ENCODE peak calls at places on chromosomes 4 and X, in five cellular contexts. T is left lung, D is mammary epithelial cell, G is substantia nigra, E is cardiac muscle cell. P is an unnamed sample.

GRCh38 chrX:135697614-135698013 is 15.8 kb upstream of the CT45A1 start:
- DNase-seq in T (no peak), D (no peak), G (no peak), E (no peak), P (no peak)

GRCh38 chr4:11424000-11424399 is 4.7 kb downstream of the HS3ST1 start:
- DNase-seq in T (no peak), D (peak; percentile 47), G (no peak), E (peak; percentile 75), P (no peak)

GRCh38 chr4:108878781-108879180 is 115.9 kb upstream of the ETNPPL start:
- DNase-seq in T (no peak), D (no peak), G (no peak), E (no peak), P (no peak)

GRCh38 chr4:121308328-121308663 is 72.5 kb downstream of the QRFPR start:
- DNase-seq in T (no peak), D (peak; percentile 32), G (no peak), E (peak; percentile 6), P (no peak)

GRCh38 chr4:87011340-87012034 is 76.7 kb downstream of the AFF1 start:
- DNase-seq in T (no peak), D (peak; percentile 80), G (no peak), E (peak; percentile 90), P (no peak)

GRCh38 chrX:3549442-3549875 is 164.0 kb downstream of the PRKX start:
- DNase-seq in T (no peak), D (peak; percentile 39), G (no peak), E (peak; percentile 54), P (no peak)

GRCh38 chr4:83516042-83516772 is 19.7 kb upstream of the GPAT3 start:
- DNase-seq in T (no peak), D (peak; percentile 93), G (no peak), E (peak; percentile 66), P (no peak)

GRCh38 chrX:38664285-38664684 is 102.9 kb downstream of the TSPAN7 start:
- DNase-seq in T (no peak), D (peak; percentile 25), G (no peak), E (peak; percentile 53), P (no peak)

GRCh38 chr4:116016201-116016600 is 902.8 kb upstream of the NDST4 start:
- DNase-seq in T (no peak), D (peak; percentile 96), G (no peak), E (peak; percentile 61), P (no peak)

GRCh38 chrX:102765794-102766193 is 45.3 kb downstream of the GPRASP3 start:
- DNase-seq in T (no peak), D (peak; percentile 35), G (no peak), E (peak; percentile 77), P (no peak)

GRCh38 chr4:158201310-158201709 is 9.0 kb upstream of the TMEM144 start:
- DNase-seq in T (no peak), D (no peak), G (no peak), E (no peak), P (no peak)

GRCh38 chr4:69617083-69617694 is 22.3 kb downstream of the UGT2A2 start:
- DNase-seq in T (no peak), D (peak; percentile 27), G (no peak), E (peak; percentile 53), P (no peak)

GRCh38 chrX:43813898-43814297 is 68.4 kb downstream of the MAOB start:
- DNase-seq in T (no peak), D (no peak), G (no peak), E (peak; percentile 9), P (no peak)

GRCh38 chr4:5942947-5943346 is 50.1 kb upstream of the CRMP1 start:
- DNase-seq in T (no peak), D (no peak), G (no peak), E (no peak), P (no peak)

GRCh38 chrX:125436855-125437254 is 117.2 kb downstream of the TEX13C start:
- DNase-seq in T (no peak), D (peak; percentile 14), G (no peak), E (peak; percentile 0), P (no peak)

DNA sequence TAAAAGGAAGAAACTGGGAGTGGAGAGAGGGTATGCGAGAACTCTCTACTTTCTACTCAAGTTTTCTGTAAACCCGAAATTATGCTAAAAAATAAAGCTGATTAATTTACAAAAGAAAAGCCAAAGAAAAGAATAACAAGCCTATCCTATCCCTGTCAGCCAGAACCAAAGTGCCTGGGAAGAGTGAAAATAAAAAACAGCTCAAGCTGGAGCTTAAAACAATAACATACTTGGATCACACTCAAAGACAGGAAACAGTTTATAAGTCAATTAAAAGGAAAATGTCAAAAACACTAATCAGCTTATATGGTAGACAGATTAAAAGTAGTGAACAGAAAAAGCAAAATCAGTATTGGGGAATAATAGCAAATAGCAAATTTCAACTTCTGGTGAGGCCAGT is 139.4 kb downstream of the FRYL start:
- DNase-seq in T (no peak), D (no peak), G (no peak), E (no peak), P (no peak)
- H3K27ac ChIP-seq in T (no peak overlapping the region), D (no peak overlapping the region), G (peak overlapping the region; percentile 69), E (no peak overlapping the region), P (peak overlapping the region; percentile 78)

GRCh38 chr4:23881674-23882337 is 8.0 kb downstream of the PPARGC1A start:
- DNase-seq in T (no peak), D (no peak), G (no peak), E (no peak), P (no peak)
- H3K27ac ChIP-seq in T (no peak overlapping the region), D (no peak overlapping the region), G (no peak overlapping the region), E (peak overlapping the region; percentile 95), P (no peak overlapping the region)

GRCh38 chrX:68699960-68700746 is 52.7 kb downstream of the STARD8 start:
- DNase-seq in T (no peak), D (peak; percentile 37), G (no peak), E (peak; percentile 42), P (no peak)

GRCh38 chrX:68705986-68706385 is 58.5 kb downstream of the STARD8 start:
- DNase-seq in T (no peak), D (no peak), G (no peak), E (no peak), P (no peak)

GRCh38 chrX:68708503-68709290 is 61.2 kb downstream of the STARD8 start:
- DNase-seq in T (no peak), D (no peak), G (no peak), E (no peak), P (no peak)

GRCh38 chrX:68703369-68703768 is 55.9 kb downstream of the STARD8 start:
- DNase-seq in T (no peak), D (no peak), G (no peak), E (no peak), P (no peak)

DNA sequence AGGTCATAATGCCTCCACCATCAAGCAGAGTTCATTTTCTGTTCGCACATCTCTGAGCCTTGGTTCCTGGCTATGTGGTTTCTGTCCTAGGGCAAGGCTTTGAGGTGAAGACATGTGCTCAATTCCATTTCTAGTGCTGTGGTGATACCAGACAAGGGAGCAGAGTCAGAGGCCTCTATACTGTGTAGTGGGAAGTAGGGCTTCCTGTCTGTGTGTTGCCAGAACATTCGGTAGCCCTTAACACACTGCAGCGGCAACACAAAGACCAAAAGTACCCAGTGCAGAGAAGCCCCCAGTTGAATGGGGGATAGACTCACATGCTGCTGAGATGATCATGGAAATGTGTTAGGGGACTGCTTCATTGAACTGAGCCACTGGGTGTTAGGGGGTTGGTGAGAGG is 56.4 kb downstream of the STARD8 start:
- DNase-seq in T (no peak), D (no peak), G (no peak), E (no peak), P (no peak)
- H3K27ac ChIP-seq in T (peak overlapping the region; percentile 19), D (no peak overlapping the region), G (no peak overlapping the region), E (no peak overlapping the region), P (no peak overlapping the region)

GRCh38 chrX:31838617-31839016 is 766.8 kb upstream of the FTHL17 start:
- DNase-seq in T (no peak), D (no peak), G (no peak), E (no peak), P (no peak)

GRCh38 chrX:31832263-31832662 is 760.4 kb upstream of the FTHL17 start:
- DNase-seq in T (no peak), D (peak; percentile 8), G (no peak), E (no peak), P (no peak)

GRCh38 chrX:31836479-31836878 is 764.6 kb upstream of the FTHL17 start:
- DNase-seq in T (no peak), D (no peak), G (no peak), E (no peak), P (no peak)

DNA sequence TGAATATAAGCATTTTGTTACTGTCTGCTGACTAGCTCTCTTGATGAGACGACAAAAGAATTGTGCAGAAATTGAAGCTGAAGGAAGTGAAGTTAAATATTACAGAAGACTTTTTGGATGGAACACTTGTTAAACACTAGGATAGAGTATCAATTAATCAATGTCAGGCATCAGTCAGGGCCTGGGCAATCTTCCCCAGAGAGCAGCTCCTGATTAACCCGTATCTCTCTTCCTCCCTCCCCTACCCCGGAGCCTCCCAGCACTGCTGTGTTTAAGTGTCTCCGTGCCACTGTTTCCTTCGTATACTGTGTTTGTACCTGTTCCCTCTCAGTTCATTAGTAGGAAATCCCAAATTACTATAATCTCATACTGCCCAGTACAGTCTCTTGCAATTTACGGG is 765.6 kb upstream of the FTHL17 start:
- DNase-seq in T (no peak), D (no peak), G (no peak), E (no peak), P (no peak)
- H3K27ac ChIP-seq in T (no peak overlapping the region), D (no peak overlapping the region), G (no peak overlapping the region), E (no peak overlapping the region), P (no peak overlapping the region)

DNA sequence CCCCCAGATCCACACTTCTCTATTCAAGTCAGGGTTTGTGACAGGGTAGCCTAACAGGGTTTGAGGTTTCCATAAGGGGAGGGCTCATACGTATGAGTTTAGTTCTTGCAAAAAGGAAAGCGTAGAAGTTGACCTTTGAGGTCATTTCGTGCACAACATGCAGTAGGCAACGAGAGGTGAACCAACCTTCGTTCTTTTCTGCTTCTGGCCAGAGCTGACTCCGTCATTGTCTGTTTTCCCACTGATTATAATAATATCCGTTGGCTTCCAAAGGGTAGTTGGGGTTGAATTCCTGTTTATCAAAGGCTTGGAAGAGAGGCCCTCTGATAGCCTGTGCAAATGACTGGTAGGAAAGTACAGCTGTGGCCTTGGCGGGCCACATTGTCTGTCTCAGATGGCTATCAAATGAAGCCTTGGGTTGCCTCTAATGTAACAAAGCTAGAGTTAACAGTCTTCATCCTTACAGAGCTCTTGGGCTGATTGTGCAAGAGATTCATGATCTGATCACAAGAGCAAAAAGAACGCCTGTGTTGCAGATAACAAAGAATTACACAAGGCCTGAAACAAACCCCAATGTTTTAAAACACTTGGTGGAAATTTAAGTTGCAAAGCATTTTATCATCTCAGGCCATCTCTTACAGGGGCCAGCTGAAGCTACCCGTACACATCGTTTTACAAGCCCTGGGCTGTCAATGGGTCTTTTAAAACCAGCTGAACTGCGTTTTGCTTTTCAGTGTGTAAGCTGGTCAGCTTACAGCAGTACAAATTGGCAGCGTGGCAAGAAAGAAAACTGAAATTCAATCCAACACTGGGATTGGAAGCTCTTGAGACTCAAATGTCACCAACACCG is 46.1 kb upstream of the FAM9C start:
- DNase-seq in T (no peak), D (no peak), G (no peak), E (peak; percentile 74), P (no peak)
- H3K27ac ChIP-seq in T (peak overlapping the region; percentile 71), D (no peak overlapping the region), G (peak overlapping the region; percentile 43), E (no peak overlapping the region), P (peak overlapping the region; percentile 80)

DNA sequence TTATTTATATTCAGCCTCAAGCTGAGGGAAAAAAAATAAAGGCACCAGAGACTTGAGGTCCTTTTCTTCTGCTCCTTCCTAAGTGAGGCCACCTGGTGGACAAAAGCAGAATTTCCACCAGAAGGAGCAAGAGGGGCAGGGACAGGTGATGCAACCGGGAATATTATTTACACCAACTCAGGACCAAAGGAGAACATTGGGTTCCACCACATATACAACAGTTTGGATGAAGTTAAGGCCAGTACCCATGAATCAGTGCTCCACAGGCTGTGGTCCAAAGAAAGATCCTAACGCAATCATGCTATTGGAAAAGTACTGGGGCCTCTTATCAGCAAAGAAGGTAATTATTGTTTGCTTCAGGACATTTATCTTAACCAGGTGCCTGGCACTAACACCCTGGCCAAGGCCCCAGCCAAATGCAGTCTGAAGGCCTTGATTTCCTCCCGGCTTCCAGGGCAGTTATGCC is 57.4 kb downstream of the TSC22D3 start:
- DNase-seq in T (no peak), D (peak; percentile 69), G (peak; percentile 2), E (peak; percentile 87), P (peak; percentile 33)
- H3K27ac ChIP-seq in T (peak overlapping the region; percentile 92), D (peak overlapping the region; percentile 27), G (no peak overlapping the region), E (no peak overlapping the region), P (no peak overlapping the region)